ENCODE peak calls at places on chromosomes 11 and 22, in nine cellular contexts. U is IMR-90, I is heart left ventricle, C is Peyer's patch, Q is BE2C, R is BJ, N is prostate gland, V is body of pancreas, Z is aorta. A is an unnamed sample. For H3K27me3, the result is how much of the 10 kb centered on the place peaks cover.

GRCh38 chr22:43277987-43278601 is 65.1 kb downstream of the SCUBE1 start:
- DNase-seq in U (no peak), I (no peak), C (no peak), Q (no peak), R (no peak), N (no peak), V (no peak), Z (no peak), A (no peak)

GRCh38 chr22:22866381-22867111 is 21.1 kb upstream of the IGLL5 start:
- DNase-seq in U (no peak), I (no peak), C (no peak), Q (no peak), R (no peak), N (no peak), V (no peak), Z (no peak), A (no peak)

GRCh38 chr22:47014946-47015345 is 252.5 kb downstream of the TBC1D22A start:
- DNase-seq in U (no peak), I (no peak), C (no peak), Q (no peak), R (no peak), N (no peak), V (no peak), Z (no peak), A (no peak)

GRCh38 chr22:39216143-39216490 is 28.7 kb downstream of the PDGFB start:
- DNase-seq in U (no peak), I (no peak), C (no peak), Q (no peak), R (no peak), N (no peak), V (no peak), Z (peak), A (peak)

GRCh38 chr11:72140661-72141060 is 5.1 kb downstream of the FOLR3 start:
- DNase-seq in U (no peak), I (no peak), C (no peak), Q (no peak), R (no peak), N (no peak), V (no peak), Z (no peak), A (no peak)

GRCh38 chr11:93474122-93474521 is 69.1 kb downstream of the SMCO4 start:
- DNase-seq in U (no peak), I (no peak), C (no peak), Q (no peak), R (no peak), N (no peak), V (no peak), Z (no peak), A (no peak)

GRCh38 chr11:47980907-47981621 is 705 bp downstream of the PTPRJ start:
- DNase-seq in U (peak), I (peak), C (peak), Q (peak), R (no peak), N (no peak), V (peak), Z (peak), A (no peak)

GRCh38 chr11:95585752-95586077 is 203.9 kb downstream of the FAM76B start:
- DNase-seq in U (no peak), I (no peak), C (no peak), Q (no peak), R (no peak), N (no peak), V (no peak), Z (no peak), A (no peak)

GRCh38 chr22:23849009-23850006 is 8.4 kb upstream of the SLC2A11 start:
- DNase-seq in U (peak), I (peak), C (peak), Q (peak), R (no peak), N (peak), V (peak), Z (peak), A (no peak)

GRCh38 chr11:114080219-114080618 is 20.7 kb downstream of the ZBTB16 start:
- DNase-seq in U (no peak), I (no peak), C (peak), Q (no peak), R (no peak), N (no peak), V (peak), Z (no peak), A (no peak)

GRCh38 chr11:102604875-102605274 is 20.3 kb downstream of the MMP20 start:
- DNase-seq in U (no peak), I (no peak), C (no peak), Q (no peak), R (no peak), N (no peak), V (no peak), Z (no peak), A (no peak)

GRCh38 chr22:43164636-43165035 is 13.3 kb downstream of the TSPO start:
- DNase-seq in U (no peak), I (no peak), C (no peak), Q (no peak), R (no peak), N (no peak), V (no peak), Z (no peak), A (no peak)

GRCh38 chr11:84261707-84262106 is 975.5 kb upstream of the CCDC90B start:
- DNase-seq in U (no peak), I (no peak), C (no peak), Q (peak), R (no peak), N (no peak), V (no peak), Z (no peak), A (no peak)

GRCh38 chr11:97461044-97461880 is 1071.4 kb downstream of the JRKL start:
- DNase-seq in U (no peak), I (peak), C (no peak), Q (no peak), R (no peak), N (no peak), V (no peak), Z (no peak), A (no peak)

GRCh38 chr22:25628494-25628893 is 64.0 kb downstream of the GRK3 start:
- DNase-seq in U (no peak), I (no peak), C (no peak), Q (no peak), R (no peak), N (peak), V (no peak), Z (no peak), A (no peak)

GRCh38 chr22:50530280-50530856 is 556 bp upstream of the TYMP start:
- DNase-seq in U (peak), I (peak), C (peak), Q (no peak), R (no peak), N (peak), V (peak), Z (peak), A (peak)

GRCh38 chr22:34966980-34967379 is 99.0 kb upstream of the ISX start:
- DNase-seq in U (no peak), I (no peak), C (no peak), Q (no peak), R (no peak), N (no peak), V (no peak), Z (no peak), A (no peak)

GRCh38 chr11:61814242-61814957 is 2.4 kb downstream of the FADS1 start:
- DNase-seq in U (no peak), I (no peak), C (no peak), Q (peak), R (no peak), N (no peak), V (peak), Z (no peak), A (no peak)

GRCh38 chr11:105611414-105611813 is 1.5 kb downstream of the GRIA4 start:
- DNase-seq in U (no peak), I (no peak), C (no peak), Q (no peak), R (no peak), N (no peak), V (no peak), Z (no peak), A (no peak)

GRCh38 chr11:19389787-19390303 is 149.1 kb upstream of the E2F8 start:
- DNase-seq in U (peak), I (no peak), C (no peak), Q (no peak), R (no peak), N (no peak), V (peak), Z (peak), A (no peak)

GRCh38 chr11:25633230-25633629 is 698.7 kb upstream of the ANO3 start:
- DNase-seq in U (no peak), I (no peak), C (no peak), Q (no peak), R (no peak), N (no peak), V (no peak), Z (no peak), A (no peak)

GRCh38 chr11:65280646-65281045 is 18.9 kb downstream of the POLA2 start:
- DNase-seq in U (peak), I (no peak), C (no peak), Q (no peak), R (no peak), N (no peak), V (no peak), Z (no peak), A (no peak)

GRCh38 chr11:120142072-120142423 is 4.1 kb upstream of the TRIM29 start:
- DNase-seq in U (no peak), I (no peak), C (no peak), Q (no peak), R (no peak), N (no peak), V (peak), Z (no peak), A (no peak)
- H3K27me3 ChIP-seq in U (under half), I (under half), C (under half), Q (under half), R (under half), N (under half), V (under half), Z (under half), A (under half)

DNA sequence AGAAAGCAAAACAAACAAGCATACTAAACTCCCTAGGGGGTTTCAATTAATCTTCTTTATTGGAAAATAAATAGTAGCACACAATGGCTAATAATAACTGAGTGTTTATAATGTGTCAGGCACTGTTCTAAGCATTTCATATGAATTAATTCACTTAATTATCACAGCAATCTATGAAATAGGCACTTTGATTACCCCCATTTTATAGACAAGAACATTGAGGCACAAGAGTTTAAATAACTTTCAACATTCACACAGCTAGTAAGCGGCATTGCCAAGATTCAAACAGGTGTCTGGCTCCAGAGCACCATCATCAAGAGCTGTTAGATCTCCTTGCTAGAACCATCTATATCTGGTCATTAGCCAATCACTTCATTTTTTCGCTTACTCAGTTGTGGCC is 43.1 kb downstream of the PRCP start:
- DNase-seq in U (no peak), I (no peak), C (no peak), Q (no peak), R (no peak), N (no peak), V (no peak), Z (no peak), A (no peak)
- H3K27me3 ChIP-seq in U (under half), I (under half), C (under half), Q (under half), R (under half), N (under half), V (under half), Z (under half), A (under half)

GRCh38 chr11:76689313-76689712 is 18.8 kb upstream of the LRRC32 start:
- DNase-seq in U (no peak), I (no peak), C (no peak), Q (no peak), R (no peak), N (no peak), V (no peak), Z (no peak), A (no peak)

GRCh38 chr11:76689861-76690260 is 19.3 kb upstream of the LRRC32 start:
- DNase-seq in U (no peak), I (peak), C (no peak), Q (no peak), R (no peak), N (no peak), V (no peak), Z (no peak), A (no peak)

GRCh38 chr11:76692956-76693355 is 22.4 kb upstream of the LRRC32 start:
- DNase-seq in U (no peak), I (no peak), C (no peak), Q (no peak), R (no peak), N (no peak), V (no peak), Z (no peak), A (no peak)

GRCh38 chr11:76691655-76692054 is 21.1 kb upstream of the LRRC32 start:
- DNase-seq in U (no peak), I (no peak), C (no peak), Q (no peak), R (no peak), N (no peak), V (no peak), Z (no peak), A (no peak)

DNA sequence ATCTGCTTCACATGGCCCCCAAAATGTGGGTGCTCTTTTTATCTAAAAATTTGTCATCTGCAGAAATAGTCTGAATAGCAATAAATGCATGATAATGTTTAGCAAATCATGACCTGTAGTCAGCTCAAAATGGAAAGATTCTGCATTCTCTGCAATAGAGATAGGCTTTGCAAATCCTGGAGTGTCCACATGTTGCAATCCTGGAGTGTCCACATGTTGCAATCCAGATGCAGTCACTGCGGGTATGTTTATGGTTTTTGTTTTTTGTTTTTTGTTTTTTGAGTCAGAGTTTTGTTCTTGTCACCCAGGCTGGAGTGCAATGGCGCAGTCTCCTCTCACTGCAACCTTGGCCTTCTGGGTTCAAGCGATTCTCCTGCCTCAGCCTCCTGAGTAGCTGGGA is 20.2 kb upstream of the LRRC32 start:
- DNase-seq in U (peak), I (no peak), C (no peak), Q (no peak), R (peak), N (no peak), V (no peak), Z (no peak), A (no peak)
- H3K27me3 ChIP-seq in U (under half), I (under half), C (under half), Q (under half), R (under half), N (under half), V (under half), Z (under half), A (under half)

GRCh38 chr11:45684440-45684839 is 19.0 kb upstream of the CHST1 start:
- DNase-seq in U (no peak), I (no peak), C (no peak), Q (no peak), R (no peak), N (no peak), V (no peak), Z (no peak), A (no peak)
- H3K27me3 ChIP-seq in U (under half), I (under half), C (under half), Q (under half), R (under half), N (under half), V (under half), Z (under half), A (under half)

DNA sequence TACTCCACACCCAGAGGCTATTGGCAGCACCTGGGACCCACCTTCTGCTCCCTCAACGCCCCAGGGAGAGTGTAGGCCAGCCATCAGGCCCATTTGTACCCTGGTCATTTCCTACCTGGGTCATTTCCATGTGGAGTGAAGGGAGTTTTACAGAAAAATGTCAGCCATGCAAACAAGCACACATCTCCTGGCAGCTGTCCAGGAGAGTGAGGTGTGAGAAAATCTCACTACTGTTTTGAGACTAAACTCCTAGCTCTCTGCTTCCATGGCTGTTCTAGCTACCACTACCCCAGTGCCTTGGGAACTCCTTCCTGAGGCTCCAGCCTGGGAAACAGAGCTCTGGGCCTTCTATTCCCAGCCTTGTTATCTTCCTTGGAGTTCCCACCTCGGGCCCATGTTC is 2.8 kb upstream of the TMPRSS13 start:
- DNase-seq in U (no peak), I (no peak), C (no peak), Q (no peak), R (no peak), N (no peak), V (peak), Z (no peak), A (peak)
- H3K27me3 ChIP-seq in U (under half), I (under half), C (under half), Q (under half), R (under half), N (under half), V (under half), Z (under half), A (under half)

DNA sequence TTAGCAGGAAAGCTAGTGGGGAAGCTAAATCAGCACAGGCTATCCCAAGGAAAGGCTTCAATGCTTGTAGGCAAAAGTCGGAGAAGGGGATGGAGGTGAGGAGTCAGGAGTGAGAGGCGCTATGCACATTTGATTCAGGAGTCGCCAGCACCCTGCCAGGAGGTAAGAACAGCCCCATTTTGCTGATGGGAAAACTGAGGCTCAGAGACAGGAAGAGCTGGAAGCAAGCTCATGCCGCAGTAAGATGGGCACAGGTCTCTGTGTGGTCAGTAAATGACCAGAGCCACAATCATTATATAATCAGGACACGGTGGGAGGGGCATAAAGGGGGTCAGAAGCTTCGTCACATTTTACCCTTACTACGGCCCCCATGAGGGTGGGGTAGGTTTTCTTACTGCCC is 504.4 kb downstream of the MN1 start:
- DNase-seq in U (no peak), I (no peak), C (no peak), Q (no peak), R (no peak), N (no peak), V (no peak), Z (no peak), A (no peak)
- H3K27me3 ChIP-seq in U (under half), I (under half), C (under half), Q (under half), R (under half), N (under half), V (under half), Z (under half), A (under half)

DNA sequence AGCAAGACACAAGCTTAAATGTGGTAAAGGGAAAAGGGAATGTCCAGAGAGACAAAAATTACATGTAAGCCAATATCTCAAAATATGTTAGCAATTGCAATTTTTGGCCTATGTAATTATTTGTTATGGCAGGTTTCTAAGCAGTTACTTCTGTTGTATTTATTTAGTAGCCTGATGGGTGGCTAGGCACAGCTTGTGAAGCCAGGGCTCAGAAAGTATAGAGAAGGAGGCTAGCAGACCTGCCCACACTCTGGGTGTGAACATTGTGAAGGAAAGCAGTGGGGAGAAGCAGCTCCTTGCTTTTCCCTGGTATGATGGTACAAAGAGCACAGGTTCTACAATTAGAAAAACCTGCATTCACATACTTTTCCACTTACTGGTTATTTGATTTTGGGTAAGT is 196.5 kb upstream of the PGR start:
- DNase-seq in U (no peak), I (no peak), C (no peak), Q (no peak), R (no peak), N (no peak), V (no peak), Z (no peak), A (no peak)
- H3K27me3 ChIP-seq in U (under half), I (under half), C (under half), Q (under half), R (under half), N (under half), V (under half), Z (under half), A (under half)

A was measured in RWPE2.